ENCODE peak calls at places on chromosome 12, in five cellular contexts. One of them, this sample, is unnamed.

GRCh38 chr12:64916431-64916830 is 92.0 kb downstream of the TBC1D30 start:
- DNase-seq in HFF-Myc: no peak
- DNase-seq in psoas muscle: no peak
- DNase-seq in EH: no peak
- DNase-seq in stimulated activated CD8-positive, alpha-beta memory T cell treated with anti-CD3 and anti-CD28 coated beads, Interleukin-4, amount 100 ng/mL, for 1 hour: no peak
- DNase-seq in this sample: no peak

GRCh38 chr12:124411953-124412645 is 117.2 kb downstream of the RFLNA start:
- DNase-seq in EH: no peak
- DNase-seq in HFF-Myc: no peak
- DNase-seq in stimulated activated CD8-positive, alpha-beta memory T cell treated with anti-CD3 and anti-CD28 coated beads, Interleukin-4, amount 100 ng/mL, for 1 hour: no peak
- DNase-seq in psoas muscle: no peak
- DNase-seq in this sample: no peak

GRCh38 chr12:39505025-39505424 is 62.1 kb upstream of the KIF21A start:
- DNase-seq in EH: no peak
- DNase-seq in stimulated activated CD8-positive, alpha-beta memory T cell treated with anti-CD3 and anti-CD28 coated beads, Interleukin-4, amount 100 ng/mL, for 1 hour: no peak
- DNase-seq in HFF-Myc: no peak
- DNase-seq in psoas muscle: no peak
- DNase-seq in this sample: no peak

GRCh38 chr12:131574397-131574775 is 136.5 kb upstream of the SFSWAP start:
- DNase-seq in psoas muscle: no peak
- DNase-seq in EH: no peak
- DNase-seq in stimulated activated CD8-positive, alpha-beta memory T cell treated with anti-CD3 and anti-CD28 coated beads, Interleukin-4, amount 100 ng/mL, for 1 hour: no peak
- DNase-seq in HFF-Myc: no peak
- DNase-seq in this sample: no peak

GRCh38 chr12:82527165-82527780 is 159.4 kb upstream of the TMTC2 start:
- DNase-seq in stimulated activated CD8-positive, alpha-beta memory T cell treated with anti-CD3 and anti-CD28 coated beads, Interleukin-4, amount 100 ng/mL, for 1 hour: no peak
- DNase-seq in HFF-Myc: peak; percentile 39
- DNase-seq in psoas muscle: no peak
- DNase-seq in EH: peak; percentile 60
- DNase-seq in this sample: peak; percentile 25

GRCh38 chr12:27076468-27076867 is 5.9 kb downstream of the C12orf71 start:
- DNase-seq in HFF-Myc: no peak
- DNase-seq in EH: no peak
- DNase-seq in psoas muscle: no peak
- DNase-seq in stimulated activated CD8-positive, alpha-beta memory T cell treated with anti-CD3 and anti-CD28 coated beads, Interleukin-4, amount 100 ng/mL, for 1 hour: no peak
- DNase-seq in this sample: no peak

GRCh38 chr12:34595749-34596733 is 573.7 kb downstream of the ALG10 start:
- DNase-seq in psoas muscle: peak; percentile 27
- DNase-seq in EH: no peak
- DNase-seq in HFF-Myc: no peak
- DNase-seq in stimulated activated CD8-positive, alpha-beta memory T cell treated with anti-CD3 and anti-CD28 coated beads, Interleukin-4, amount 100 ng/mL, for 1 hour: no peak
- DNase-seq in this sample: no peak

GRCh38 chr12:53324113-53324778 is 2.8 kb upstream of the AAAS start:
- DNase-seq in HFF-Myc: no peak
- DNase-seq in EH: no peak
- DNase-seq in stimulated activated CD8-positive, alpha-beta memory T cell treated with anti-CD3 and anti-CD28 coated beads, Interleukin-4, amount 100 ng/mL, for 1 hour: peak; percentile 28
- DNase-seq in psoas muscle: peak; percentile 52
- DNase-seq in this sample: no peak

GRCh38 chr12:34335819-34336262 is 313.5 kb downstream of the ALG10 start:
- DNase-seq in psoas muscle: no peak
- DNase-seq in stimulated activated CD8-positive, alpha-beta memory T cell treated with anti-CD3 and anti-CD28 coated beads, Interleukin-4, amount 100 ng/mL, for 1 hour: no peak
- DNase-seq in EH: no peak
- DNase-seq in HFF-Myc: no peak
- DNase-seq in this sample: no peak

GRCh38 chr12:66190519-66191406 is 1.7 kb downstream of the IRAK3 start:
- DNase-seq in EH: peak; percentile 41
- DNase-seq in HFF-Myc: peak; percentile 31
- DNase-seq in psoas muscle: no peak
- DNase-seq in stimulated activated CD8-positive, alpha-beta memory T cell treated with anti-CD3 and anti-CD28 coated beads, Interleukin-4, amount 100 ng/mL, for 1 hour: no peak
- DNase-seq in this sample: no peak

GRCh38 chr12:72863671-72864070 is 591.5 kb downstream of the TRHDE start:
- DNase-seq in stimulated activated CD8-positive, alpha-beta memory T cell treated with anti-CD3 and anti-CD28 coated beads, Interleukin-4, amount 100 ng/mL, for 1 hour: no peak
- DNase-seq in HFF-Myc: no peak
- DNase-seq in EH: no peak
- DNase-seq in psoas muscle: no peak
- DNase-seq in this sample: no peak

GRCh38 chr12:74791365-74791764 is 253.7 kb downstream of the ATXN7L3B start:
- DNase-seq in HFF-Myc: no peak
- DNase-seq in EH: no peak
- DNase-seq in psoas muscle: no peak
- DNase-seq in stimulated activated CD8-positive, alpha-beta memory T cell treated with anti-CD3 and anti-CD28 coated beads, Interleukin-4, amount 100 ng/mL, for 1 hour: no peak
- DNase-seq in this sample: no peak

GRCh38 chr12:121577443-121578180 is 3.2 kb downstream of the KDM2B start:
- DNase-seq in psoas muscle: no peak
- DNase-seq in EH: no peak
- DNase-seq in stimulated activated CD8-positive, alpha-beta memory T cell treated with anti-CD3 and anti-CD28 coated beads, Interleukin-4, amount 100 ng/mL, for 1 hour: no peak
- DNase-seq in HFF-Myc: no peak
- DNase-seq in this sample: no peak

GRCh38 chr12:101857043-101857558 is 20.3 kb upstream of the DRAM1 start:
- DNase-seq in psoas muscle: no peak
- DNase-seq in EH: peak; percentile 94
- DNase-seq in HFF-Myc: peak; percentile 59
- DNase-seq in stimulated activated CD8-positive, alpha-beta memory T cell treated with anti-CD3 and anti-CD28 coated beads, Interleukin-4, amount 100 ng/mL, for 1 hour: no peak
- DNase-seq in this sample: peak; percentile 90

GRCh38 chr12:50101663-50102062 is 2.1 kb upstream of the GPD1 start:
- DNase-seq in stimulated activated CD8-positive, alpha-beta memory T cell treated with anti-CD3 and anti-CD28 coated beads, Interleukin-4, amount 100 ng/mL, for 1 hour: no peak
- DNase-seq in EH: peak; percentile 60
- DNase-seq in psoas muscle: no peak
- DNase-seq in HFF-Myc: no peak
- DNase-seq in this sample: no peak

GRCh38 chr12:2625267-2625666 is 169.5 kb upstream of the FKBP4 start:
- DNase-seq in stimulated activated CD8-positive, alpha-beta memory T cell treated with anti-CD3 and anti-CD28 coated beads, Interleukin-4, amount 100 ng/mL, for 1 hour: no peak
- DNase-seq in HFF-Myc: no peak
- DNase-seq in EH: no peak
- DNase-seq in psoas muscle: peak; percentile 38
- DNase-seq in this sample: no peak

GRCh38 chr12:52307836-52308806 is 13.1 kb downstream of the KRT83 start:
- DNase-seq in stimulated activated CD8-positive, alpha-beta memory T cell treated with anti-CD3 and anti-CD28 coated beads, Interleukin-4, amount 100 ng/mL, for 1 hour: no peak
- DNase-seq in EH: peak; percentile 61
- DNase-seq in HFF-Myc: no peak
- DNase-seq in psoas muscle: peak; percentile 89
- DNase-seq in this sample: no peak

GRCh38 chr12:94690199-94690695 is 39.9 kb upstream of the TMCC3 start:
- DNase-seq in psoas muscle: no peak
- DNase-seq in HFF-Myc: no peak
- DNase-seq in stimulated activated CD8-positive, alpha-beta memory T cell treated with anti-CD3 and anti-CD28 coated beads, Interleukin-4, amount 100 ng/mL, for 1 hour: no peak
- DNase-seq in EH: no peak
- DNase-seq in this sample: no peak

GRCh38 chr12:29552324-29552927 is 54.9 kb upstream of the OVCH1 start:
- DNase-seq in stimulated activated CD8-positive, alpha-beta memory T cell treated with anti-CD3 and anti-CD28 coated beads, Interleukin-4, amount 100 ng/mL, for 1 hour: no peak
- DNase-seq in HFF-Myc: no peak
- DNase-seq in EH: peak; percentile 51
- DNase-seq in psoas muscle: peak; percentile 79
- DNase-seq in this sample: no peak

This sample was measured in GM04504.